ENCODE peak calls at places on chromosome 2, in eight cellular contexts. M is NCI-H69, Q is LoVo, D is left lung, O is ACHN, I is RKO, R is D341Med, H is PC-9. F is an unnamed sample.
A peak's percentile ranks its signal among the peaks of the same experiment; 100 is the strongest.

GRCh38 chr2:206392118-206392517 is 51.2 kb upstream of the ADAM23 start:
- DNase-seq in O (peak; percentile 56), I (peak; percentile 78), Q (peak; percentile 34), M (peak; percentile 63), D (no peak), R (peak; percentile 65), H (peak; percentile 24), F (peak; percentile 70)

GRCh38 chr2:120381661-120382060 is 35.7 kb downstream of the INHBB start:
- DNase-seq in H (no peak), M (no peak), D (no peak), R (no peak), I (no peak), O (no peak), Q (no peak), F (no peak)

GRCh38 chr2:163850036-163850435 is 114.2 kb upstream of the FIGN start:
- DNase-seq in H (peak; percentile 8), D (no peak), Q (no peak), M (no peak), R (no peak), I (no peak), O (no peak), F (no peak)

GRCh38 chr2:191171708-191172355 is 21.0 kb upstream of the STAT4 start:
- DNase-seq in M (no peak), Q (no peak), O (peak; percentile 94), R (no peak), I (peak; percentile 93), H (peak; percentile 33), D (no peak), F (peak; percentile 41)

GRCh38 chr2:25197336-25198208 is 29.2 kb upstream of the POMC start:
- DNase-seq in M (peak; percentile 10), O (no peak), Q (no peak), H (no peak), D (no peak), I (no peak), R (peak; percentile 14), F (no peak)

GRCh38 chr2:50591642-50592041 is 440.3 kb downstream of the NRXN1 start:
- DNase-seq in R (no peak), D (no peak), H (no peak), M (no peak), O (no peak), I (no peak), Q (no peak), F (no peak)

GRCh38 chr2:228023619-228024018 is 152.2 kb downstream of the DAW1 start:
- DNase-seq in O (peak; percentile 36), I (peak; percentile 61), Q (no peak), R (no peak), D (no peak), M (no peak), H (no peak), F (no peak)

GRCh38 chr2:196407675-196408265 is 231.7 kb upstream of the CCDC150 start:
- DNase-seq in O (no peak), M (no peak), Q (no peak), R (no peak), I (no peak), D (no peak), H (no peak), F (no peak)

GRCh38 chr2:162768646-162769045 is 69.9 kb downstream of the KCNH7 start:
- DNase-seq in M (peak; percentile 96), D (no peak), H (no peak), R (no peak), Q (no peak), O (no peak), I (no peak), F (no peak)

GRCh38 chr2:229586746-229587705 is 127.3 kb downstream of the DNER start:
- DNase-seq in I (peak; percentile 76), O (peak; percentile 79), H (peak; percentile 75), Q (peak; percentile 76), D (peak; percentile 70), R (peak; percentile 66), M (peak; percentile 25), F (peak; percentile 75)

GRCh38 chr2:238873401-238873801 is 25.5 kb downstream of the TWIST2 start:
- DNase-seq in R (no peak), M (no peak), Q (no peak), I (no peak), O (no peak), D (no peak), H (no peak), F (no peak)

GRCh38 chr2:120751553-120751952 is 15.9 kb downstream of the GLI2 start:
- DNase-seq in R (no peak), O (no peak), D (no peak), Q (no peak), M (no peak), H (no peak), I (no peak), F (no peak)

GRCh38 chr2:171513719-171514160 is 8.5 kb upstream of the CYBRD1 start:
- DNase-seq in D (no peak), O (no peak), H (no peak), I (no peak), M (no peak), R (no peak), Q (no peak), F (no peak)